ENCODE peak calls at places on chromosomes 2 and 18, in eight cellular contexts. U, X, Z, S, J, G, V and T are unnamed samples.
A peak's percentile ranks its signal among the peaks of the same experiment; 100 is the strongest.

GRCh38 chr2:100252811-100253698 is 69.2 kb downstream of the LONRF2 start:
- DNase-seq in U (no peak), X (no peak), Z (no peak), S (no peak), J (no peak), G (no peak), V (no peak), T (no peak)

GRCh38 chr18:50938912-50939311 is 28.9 kb upstream of the ELAC1 start:
- DNase-seq in U (no peak), X (no peak), Z (no peak), S (no peak), J (no peak), G (no peak), V (no peak), T (no peak)

GRCh38 chr2:156999657-157000056 is 257.8 kb upstream of the GALNT5 start:
- DNase-seq in U (no peak), X (peak; percentile 68), Z (no peak), S (no peak), J (no peak), G (no peak), V (no peak), T (no peak)

GRCh38 chr18:44681039-44681595 is 429 bp downstream of the SETBP1 start:
- DNase-seq in U (no peak), X (no peak), Z (no peak), S (no peak), J (no peak), G (no peak), V (no peak), T (peak; percentile 10)

GRCh38 chr2:176565641-176566323 is 296.5 kb downstream of the MTX2 start:
- DNase-seq in U (no peak), X (no peak), Z (no peak), S (no peak), J (no peak), G (no peak), V (no peak), T (no peak)

GRCh38 chr2:73063909-73064875 is 7.3 kb downstream of the SFXN5 start:
- DNase-seq in U (peak; percentile 78), X (peak; percentile 80), Z (peak; percentile 68), S (no peak), J (no peak), G (no peak), V (no peak), T (no peak)

GRCh38 chr2:37654932-37655331 is 16.5 kb downstream of the CDC42EP3 start:
- DNase-seq in U (peak; percentile 46), X (no peak), Z (no peak), S (no peak), J (no peak), G (no peak), V (no peak), T (peak; percentile 65)

GRCh38 chr2:52113338-52113737 is 1081.4 kb upstream of the NRXN1 start:
- DNase-seq in U (peak; percentile 20), X (no peak), Z (no peak), S (no peak), J (no peak), G (no peak), V (no peak), T (no peak)

GRCh38 chr18:52287151-52287550 is 52.8 kb upstream of the DCC start:
- DNase-seq in U (peak; percentile 71), X (no peak), Z (no peak), S (no peak), J (no peak), G (no peak), V (no peak), T (no peak)

GRCh38 chr2:71603851-71604708 is 150.7 kb downstream of the DYSF start:
- DNase-seq in U (no peak), X (no peak), Z (no peak), S (no peak), J (peak; percentile 36), G (peak; percentile 62), V (no peak), T (no peak)

GRCh38 chr2:73284296-73285161 is at the start of gene FBXO41:
- DNase-seq in U (no peak), X (peak; percentile 37), Z (peak; percentile 72), S (peak; percentile 35), J (peak; percentile 57), G (peak; percentile 69), V (peak; percentile 82), T (peak; percentile 86)

GRCh38 chr2:181581534-181581933 is 75.4 kb downstream of the CERKL start:
- DNase-seq in U (no peak), X (peak; percentile 13), Z (no peak), S (no peak), J (no peak), G (no peak), V (no peak), T (no peak)

GRCh38 chr2:68837164-68837860 is 33.9 kb downstream of the BMP10 start:
- DNase-seq in U (peak; percentile 70), X (peak; percentile 63), Z (no peak), S (peak; percentile 71), J (peak; percentile 73), G (no peak), V (peak; percentile 73), T (peak; percentile 29)

GRCh38 chr2:172545408-172546075 is 10.3 kb upstream of the PDK1 start:
- DNase-seq in U (no peak), X (peak; percentile 82), Z (no peak), S (no peak), J (no peak), G (no peak), V (no peak), T (no peak)

GRCh38 chr2:119350311-119350998 is 16.2 kb downstream of the C2orf76 start:
- DNase-seq in U (no peak), X (peak; percentile 74), Z (no peak), S (no peak), J (no peak), G (no peak), V (no peak), T (no peak)

GRCh38 chr2:109139844-109140396 is 10.9 kb downstream of the SH3RF3 start:
- DNase-seq in U (no peak), X (no peak), Z (no peak), S (no peak), J (no peak), G (no peak), V (no peak), T (no peak)

GRCh38 chr2:55721601-55722215 is 28.1 kb upstream of the PNPT1 start:
- DNase-seq in U (no peak), X (peak; percentile 87), Z (no peak), S (no peak), J (no peak), G (no peak), V (no peak), T (no peak)